ENCODE peak calls at places on chromosomes 3 and 15, in seven cellular contexts. T, Z, L, J, K, W and N are unnamed samples.

GRCh38 chr3:110210261-110210660 is 861.4 kb upstream of the NECTIN3 start:
- DNase-seq in T (no peak), Z (no peak), L (no peak), J (no peak), K (no peak), W (no peak), N (no peak)

GRCh38 chr3:32359766-32360513 is 31.7 kb upstream of the CMTM7 start:
- DNase-seq in T (no peak), Z (no peak), L (no peak), J (no peak), K (no peak), W (no peak), N (no peak)

GRCh38 chr3:109806929-109807328 is 469.6 kb upstream of the DPPA4 start:
- DNase-seq in T (peak; percentile 86), Z (peak; percentile 18), L (no peak), J (no peak), K (no peak), W (no peak), N (no peak)

GRCh38 chr3:67648229-67648628 is 6.2 kb downstream of the SUCLG2 start:
- DNase-seq in T (no peak), Z (no peak), L (no peak), J (no peak), K (no peak), W (no peak), N (no peak)

GRCh38 chr3:129794319-129795201 is 99.0 kb downstream of the TMCC1 start:
- DNase-seq in T (peak; percentile 81), Z (peak; percentile 6), L (no peak), J (no peak), K (peak; percentile 42), W (peak; percentile 16), N (no peak)

GRCh38 chr3:170840291-170840859 is 29.6 kb downstream of the RPL22L1 start:
- DNase-seq in T (no peak), Z (no peak), L (no peak), J (no peak), K (no peak), W (no peak), N (no peak)

GRCh38 chr3:174949523-174949922 is 90.4 kb downstream of the NAALADL2 start:
- DNase-seq in T (peak; percentile 98), Z (no peak), L (no peak), J (no peak), K (no peak), W (no peak), N (no peak)

GRCh38 chr3:134365766-134366065 is 8.5 kb downstream of the AMOTL2 start:
- DNase-seq in T (no peak), Z (no peak), L (no peak), J (no peak), K (no peak), W (no peak), N (no peak)

GRCh38 chr15:88704791-88705768 is 66.3 kb downstream of the ISG20 start:
- DNase-seq in T (peak; percentile 28), Z (peak; percentile 8), L (no peak), J (peak; percentile 81), K (no peak), W (no peak), N (no peak)

GRCh38 chr3:177401375-177401774 is 204.1 kb upstream of the TBL1XR1 start:
- DNase-seq in T (no peak), Z (no peak), L (no peak), J (no peak), K (no peak), W (no peak), N (no peak)

GRCh38 chr15:29773816-29774215 is 48.5 kb downstream of the TJP1 start:
- DNase-seq in T (peak; percentile 14), Z (no peak), L (no peak), J (no peak), K (no peak), W (no peak), N (no peak)